ENCODE peak calls at places on chromosomes 3 and 15, in six cellular contexts. S is gastrocnemius medialis, I is endothelial cell of umbilical vein, K is body of pancreas, F is heart left ventricle, M is upper lobe of left lung. G is an unnamed sample.

GRCh38 chr3:177608443-177608842 is 411.2 kb upstream of the TBL1XR1 start:
- DNase-seq in I (no peak), F (no peak), M (no peak), K (no peak), S (no peak), G (no peak)

GRCh38 chr3:3772920-3773319 is 26.3 kb upstream of the LRRN1 start:
- DNase-seq in S (no peak), K (no peak), M (no peak), F (no peak), I (no peak), G (no peak)

GRCh38 chr3:122728186-122728585 is 47.5 kb downstream of the PARP14 start:
- DNase-seq in F (no peak), M (no peak), K (no peak), I (no peak), S (no peak), G (no peak)

GRCh38 chr15:89307046-89307587 is 27.5 kb downstream of the POLG start:
- DNase-seq in K (no peak), I (peak; percentile 52), S (no peak), F (no peak), M (no peak), G (no peak)

GRCh38 chr3:23620044-23620443 is 185.7 kb upstream of the UBE2E1 start:
- DNase-seq in S (no peak), M (no peak), I (no peak), K (no peak), F (no peak), G (no peak)

GRCh38 chr3:119161240-119161639 is 12.2 kb upstream of the UPK1B start:
- DNase-seq in K (no peak), F (no peak), M (no peak), S (no peak), I (no peak), G (no peak)

GRCh38 chr15:40858706-40859105 is 14.9 kb downstream of the SPINT1 start:
- DNase-seq in K (peak; percentile 49), S (no peak), F (no peak), I (no peak), M (no peak), G (no peak)

GRCh38 chr3:20380310-20380709 is 194.3 kb upstream of the SGO1 start:
- DNase-seq in K (no peak), S (no peak), I (no peak), M (no peak), F (no peak), G (no peak)

GRCh38 chr3:179882322-179882721 is 154.4 kb downstream of the PEX5L start:
- DNase-seq in M (no peak), K (no peak), F (no peak), I (peak; percentile 13), S (no peak), G (no peak)

GRCh38 chr3:102410616-102411015 is 24.2 kb upstream of the ZPLD1 start:
- DNase-seq in M (no peak), I (no peak), K (no peak), F (no peak), S (no peak), G (no peak)

GRCh38 chr3:16071246-16071645 is 103.2 kb upstream of the GALNT15 start:
- DNase-seq in S (no peak), M (no peak), K (no peak), F (no peak), I (no peak), G (no peak)

GRCh38 chr15:68781766-68782588 is 38.7 kb downstream of the ANP32A start:
- DNase-seq in F (peak; percentile 80), M (peak; percentile 71), K (no peak), I (peak; percentile 91), S (no peak), G (no peak)

GRCh38 chr3:58462829-58463180 is 29.1 kb upstream of the KCTD6 start:
- DNase-seq in F (no peak), I (no peak), M (no peak), S (no peak), K (no peak), G (no peak)

GRCh38 chr15:39075311-39075710 is 505.6 kb upstream of the THBS1 start:
- DNase-seq in I (no peak), S (no peak), F (no peak), K (no peak), M (no peak), G (no peak)

GRCh38 chr15:96325579-96326331 is 4.7 kb upstream of the NR2F2 start:
- DNase-seq in S (no peak), F (no peak), I (peak; percentile 75), M (no peak), K (no peak), G (no peak)

GRCh38 chr15:80844011-80844732 is 65.0 kb downstream of the CEMIP start:
- DNase-seq in S (no peak), I (no peak), K (no peak), M (no peak), F (no peak), G (no peak)

GRCh38 chr3:8424281-8424680 is 77.3 kb upstream of the LMCD1 start:
- DNase-seq in I (no peak), F (no peak), K (no peak), M (no peak), S (no peak), G (no peak)

GRCh38 chr3:156816091-156816793 is 9.9 kb upstream of the LEKR1 start:
- DNase-seq in M (no peak), F (peak; percentile 33), K (peak; percentile 47), I (peak; percentile 16), S (peak; percentile 20), G (peak; percentile 58)

GRCh38 chr3:118991775-118992174 is 42.9 kb downstream of the IGSF11 start:
- DNase-seq in S (no peak), I (no peak), M (no peak), K (peak; percentile 54), F (no peak), G (no peak)

GRCh38 chr3:42892169-42892568 is 13.8 kb upstream of the ZNF662 start:
- DNase-seq in I (no peak), K (no peak), S (no peak), M (no peak), F (no peak), G (no peak)

GRCh38 chr3:56980798-56981390 is 79.6 kb upstream of the SPATA12 start:
- DNase-seq in M (peak; percentile 72), S (peak; percentile 21), K (no peak), I (peak; percentile 95), F (no peak), G (no peak)

GRCh38 chr3:6367171-6367570 is 493.7 kb upstream of the GRM7 start:
- DNase-seq in S (no peak), I (no peak), K (no peak), M (no peak), F (no peak), G (no peak)

GRCh38 chr3:152650177-152650576 is 184.8 kb upstream of the P2RY1 start:
- DNase-seq in S (no peak), M (no peak), K (peak; percentile 24), F (no peak), I (no peak), G (no peak)

DNA sequence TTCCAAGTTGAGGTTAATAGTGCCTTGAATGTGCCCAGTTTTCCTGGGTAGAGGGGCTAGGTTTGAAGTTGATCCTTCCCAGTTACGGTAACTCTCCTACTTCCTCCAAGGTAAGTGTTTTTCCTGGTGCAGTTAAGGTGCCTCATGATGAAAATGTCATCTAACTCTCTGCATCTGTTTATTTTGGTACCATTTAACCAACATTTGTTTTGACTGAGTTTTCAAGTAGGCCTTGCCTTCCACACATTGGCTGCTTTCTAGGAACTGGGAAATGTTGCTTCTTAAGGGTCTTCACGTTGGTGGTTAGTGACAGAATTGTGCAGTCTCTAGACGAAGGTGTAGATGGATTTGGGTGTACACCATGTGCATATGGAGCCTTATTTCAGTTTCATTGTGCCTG is 31.3 kb downstream of the USP3 start:
- DNase-seq in F (no peak), I (no peak), K (no peak), S (no peak), M (no peak), G (no peak)
- TF ChIP-seq POLR2A in F (no peak), I (no peak), K (no peak), S (no peak), M (no peak), G (no peak)

GRCh38 chr3:194552327-194552949 is 65.6 kb upstream of the ATP13A3 start:
- DNase-seq in F (no peak), S (no peak), K (no peak), M (no peak), I (no peak), G (no peak)
- TF ChIP-seq POLR2A in F (no peak), S (no peak), K (no peak), M (no peak), I (no peak), G (no peak)

GRCh38 chr3:143150076-143150475 is 30.5 kb downstream of the CHST2 start:
- DNase-seq in M (no peak), I (no peak), S (no peak), K (no peak), F (no peak), G (no peak)

GRCh38 chr3:143150979-143151726 is 31.6 kb downstream of the CHST2 start:
- DNase-seq in I (no peak), S (no peak), M (no peak), K (no peak), F (peak; percentile 66), G (no peak)

GRCh38 chr3:143145951-143146350 is 26.4 kb downstream of the CHST2 start:
- DNase-seq in M (no peak), K (no peak), F (no peak), S (no peak), I (no peak), G (no peak)

GRCh38 chr3:143142354-143142753 is 22.8 kb downstream of the CHST2 start:
- DNase-seq in M (no peak), I (no peak), K (no peak), F (no peak), S (no peak), G (no peak)

DNA sequence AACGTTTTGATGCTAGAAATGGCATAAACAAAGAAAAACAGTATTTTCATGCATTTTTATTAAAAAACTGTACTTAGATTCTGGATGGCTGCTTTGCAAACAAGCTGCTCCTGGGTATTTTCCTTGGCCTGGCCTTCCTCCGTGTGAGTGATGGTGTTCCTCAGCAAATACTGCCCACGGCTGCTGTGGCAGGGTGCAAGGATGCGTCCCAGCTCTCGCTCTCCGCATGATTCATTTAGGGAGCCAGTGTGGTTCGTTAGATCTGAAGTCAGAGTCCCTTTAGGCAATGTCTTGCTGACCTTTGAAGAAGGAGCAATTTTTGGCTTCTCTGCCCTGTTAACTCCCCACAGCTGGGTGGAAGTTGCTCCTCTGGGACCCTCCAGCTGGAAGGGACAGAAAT is 27.3 kb downstream of the CHST2 start:
- DNase-seq in M (no peak), I (no peak), F (no peak), S (no peak), K (no peak), G (no peak)
- TF ChIP-seq POLR2A in M (no peak), I (no peak), F (no peak), S (no peak), K (no peak), G (no peak)

DNA sequence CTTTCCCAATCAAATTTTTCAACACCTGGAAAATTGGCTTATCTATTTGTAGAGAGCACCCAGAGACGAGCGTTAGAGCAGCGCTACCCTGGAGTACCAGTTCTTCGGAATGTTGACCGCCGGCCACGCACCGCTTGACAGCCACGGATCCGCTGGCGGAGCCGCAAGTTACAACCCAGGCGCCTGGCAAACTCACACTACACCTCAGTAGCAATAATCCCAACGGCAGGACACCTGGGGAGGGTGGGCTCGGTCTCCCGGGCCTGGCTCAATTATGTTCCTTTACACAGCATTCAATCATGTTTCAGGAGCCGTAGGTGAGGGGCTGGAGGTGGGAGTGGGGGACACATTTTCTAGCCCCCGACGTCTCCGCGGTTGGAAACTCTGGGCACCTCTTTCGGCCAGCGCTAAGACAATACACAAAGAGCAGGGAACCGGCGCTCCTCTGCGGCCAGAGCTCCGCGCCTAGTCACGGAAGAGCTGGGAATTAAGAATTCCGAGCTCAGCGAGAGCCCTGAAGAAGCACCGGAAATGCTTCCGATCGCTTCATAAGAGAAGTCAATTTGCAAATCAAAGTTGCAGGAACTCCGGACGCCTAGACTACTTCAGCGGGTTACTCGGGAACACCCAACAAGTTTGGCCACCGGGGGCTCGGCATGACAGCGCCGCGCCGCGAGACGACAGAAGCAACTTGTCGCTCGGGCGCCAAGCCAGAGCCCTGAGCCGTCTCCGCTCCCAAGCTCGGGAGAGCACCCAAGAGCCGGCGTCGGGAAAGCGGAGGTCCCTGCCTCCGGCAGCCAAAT is 1.0 kb downstream of the MB21D2 start:
- DNase-seq in K (peak; percentile 49), F (peak; percentile 78), M (peak; percentile 63), S (peak; percentile 70), I (peak; percentile 73), G (no peak)
- TF ChIP-seq POLR2A in K (no peak), F (no peak), M (no peak), S (no peak), I (no peak), G (no peak)

G was measured in erythroblast.